ENCODE peak calls at places on chromosome 13, in five cellular contexts. R, E, D, C and Z are unnamed samples.

GRCh38 chr13:36244073-36244472 is 29.7 kb upstream of the SOHLH2 start:
- DNase-seq in R (no peak), E (no peak), D (no peak), C (no peak), Z (no peak)

GRCh38 chr13:112961457-112962369 is 7.3 kb upstream of the MCF2L start:
- DNase-seq in R (no peak), E (no peak), D (no peak), C (no peak), Z (no peak)

GRCh38 chr13:71871180-71871754 is 4.3 kb upstream of the DACH1 start:
- DNase-seq in R (no peak), E (no peak), D (no peak), C (no peak), Z (no peak)

GRCh38 chr13:108227651-108228272 is 9.6 kb downstream of the ABHD13 start:
- DNase-seq in R (no peak), E (no peak), D (no peak), C (peak; percentile 75), Z (no peak)

GRCh38 chr13:75402787-75403186 is 79.2 kb downstream of the TBC1D4 start:
- DNase-seq in R (no peak), E (no peak), D (no peak), C (no peak), Z (no peak)

GRCh38 chr13:79745141-79745540 is 264.2 kb downstream of the NDFIP2 start:
- DNase-seq in R (no peak), E (no peak), D (no peak), C (no peak), Z (no peak)

GRCh38 chr13:62142048-62142447 is 726.4 kb upstream of the PCDH20 start:
- DNase-seq in R (no peak), E (no peak), D (no peak), C (no peak), Z (no peak)

GRCh38 chr13:32829269-32829668 is 187.0 kb upstream of the KL start:
- DNase-seq in R (no peak), E (no peak), D (no peak), C (no peak), Z (no peak)